ENCODE peak calls at places on chromosomes 12 and 14, in seven cellular contexts. One of them, this sample, is unnamed.

GRCh38 chr14:100955201-100955600 is 51.7 kb upstream of the RTL1 start:
- DNase-seq in transverse colon: no peak
- DNase-seq in vagina: no peak
- DNase-seq in stomach: no peak
- DNase-seq in HepG2: no peak
- DNase-seq in K562: no peak
- DNase-seq in Panc1: no peak
- DNase-seq in this sample: no peak

GRCh38 chr14:64728106-64728505 is 23.9 kb downstream of the PLEKHG3 start:
- DNase-seq in vagina: no peak
- DNase-seq in transverse colon: no peak
- DNase-seq in HepG2: no peak
- DNase-seq in K562: no peak
- DNase-seq in stomach: no peak
- DNase-seq in Panc1: no peak
- DNase-seq in this sample: no peak

GRCh38 chr14:40842816-40843215 is 763.9 kb upstream of the LRFN5 start:
- DNase-seq in HepG2: no peak
- DNase-seq in Panc1: no peak
- DNase-seq in vagina: no peak
- DNase-seq in transverse colon: no peak
- DNase-seq in K562: no peak
- DNase-seq in stomach: no peak
- DNase-seq in this sample: no peak

GRCh38 chr12:123363385-123363742 is 1.3 kb downstream of the SBNO1 start:
- DNase-seq in stomach: no peak
- DNase-seq in K562: no peak
- DNase-seq in HepG2: no peak
- DNase-seq in vagina: no peak
- DNase-seq in transverse colon: no peak
- DNase-seq in Panc1: no peak
- DNase-seq in this sample: no peak

GRCh38 chr14:69043598-69044267 is 64.6 kb upstream of the ACTN1 start:
- DNase-seq in transverse colon: no peak
- DNase-seq in stomach: no peak
- DNase-seq in Panc1: no peak
- DNase-seq in K562: no peak
- DNase-seq in vagina: no peak
- DNase-seq in HepG2: no peak
- DNase-seq in this sample: no peak

GRCh38 chr14:31414190-31414833 is 6.0 kb downstream of the HEATR5A start:
- DNase-seq in vagina: no peak
- DNase-seq in transverse colon: no peak
- DNase-seq in K562: no peak
- DNase-seq in HepG2: peak; percentile 49
- DNase-seq in Panc1: no peak
- DNase-seq in stomach: no peak
- DNase-seq in this sample: no peak

GRCh38 chr14:22547309-22547947 is 41.6 kb downstream of the DAD1 start:
- DNase-seq in transverse colon: no peak
- DNase-seq in vagina: no peak
- DNase-seq in Panc1: no peak
- DNase-seq in stomach: no peak
- DNase-seq in HepG2: no peak
- DNase-seq in K562: no peak
- DNase-seq in this sample: no peak

GRCh38 chr12:109795023-109795422 is 38.2 kb downstream of the TRPV4 start:
- DNase-seq in transverse colon: no peak
- DNase-seq in Panc1: no peak
- DNase-seq in vagina: no peak
- DNase-seq in stomach: no peak
- DNase-seq in K562: no peak
- DNase-seq in HepG2: no peak
- DNase-seq in this sample: no peak

GRCh38 chr12:52667509-52667908 is 12.7 kb downstream of the KRT1 start:
- DNase-seq in K562: peak; percentile 35
- DNase-seq in HepG2: no peak
- DNase-seq in stomach: no peak
- DNase-seq in vagina: no peak
- DNase-seq in Panc1: no peak
- DNase-seq in transverse colon: no peak
- DNase-seq in this sample: no peak

GRCh38 chr14:98819132-98819866 is 452.7 kb downstream of the BCL11B start:
- DNase-seq in Panc1: no peak
- DNase-seq in transverse colon: no peak
- DNase-seq in K562: no peak
- DNase-seq in stomach: no peak
- DNase-seq in HepG2: no peak
- DNase-seq in vagina: no peak
- DNase-seq in this sample: peak; percentile 79

GRCh38 chr14:68364823-68365222 is 428.0 kb downstream of the ZFP36L1 start:
- DNase-seq in transverse colon: no peak
- DNase-seq in HepG2: no peak
- DNase-seq in vagina: no peak
- DNase-seq in Panc1: no peak
- DNase-seq in K562: no peak
- DNase-seq in stomach: no peak
- DNase-seq in this sample: peak; percentile 57

GRCh38 chr12:114711689-114712152 is 27.7 kb upstream of the TBX3 start:
- DNase-seq in vagina: no peak
- DNase-seq in Panc1: no peak
- DNase-seq in stomach: no peak
- DNase-seq in HepG2: no peak
- DNase-seq in K562: no peak
- DNase-seq in transverse colon: no peak
- DNase-seq in this sample: no peak

GRCh38 chr12:24948816-24949722 is at the start of gene BCAT1:
- DNase-seq in transverse colon: peak; percentile 56
- DNase-seq in vagina: no peak
- DNase-seq in stomach: peak; percentile 64
- DNase-seq in Panc1: no peak
- DNase-seq in K562: peak; percentile 75
- DNase-seq in HepG2: peak; percentile 61
- DNase-seq in this sample: peak; percentile 54

GRCh38 chr12:28035483-28035882 is 63.0 kb upstream of the PTHLH start:
- DNase-seq in vagina: no peak
- DNase-seq in K562: peak; percentile 19
- DNase-seq in stomach: no peak
- DNase-seq in HepG2: no peak
- DNase-seq in transverse colon: no peak
- DNase-seq in Panc1: peak; percentile 56
- DNase-seq in this sample: no peak

GRCh38 chr14:20331048-20331613 is 1.9 kb downstream of the CCNB1IP1 start:
- DNase-seq in transverse colon: no peak
- DNase-seq in vagina: no peak
- DNase-seq in stomach: no peak
- DNase-seq in K562: no peak
- DNase-seq in Panc1: no peak
- DNase-seq in HepG2: peak; percentile 23
- DNase-seq in this sample: no peak

GRCh38 chr14:86505808-86506207 is 975.9 kb downstream of the FLRT2 start:
- DNase-seq in transverse colon: no peak
- DNase-seq in HepG2: no peak
- DNase-seq in K562: no peak
- DNase-seq in stomach: no peak
- DNase-seq in vagina: no peak
- DNase-seq in Panc1: no peak
- DNase-seq in this sample: no peak

DNA sequence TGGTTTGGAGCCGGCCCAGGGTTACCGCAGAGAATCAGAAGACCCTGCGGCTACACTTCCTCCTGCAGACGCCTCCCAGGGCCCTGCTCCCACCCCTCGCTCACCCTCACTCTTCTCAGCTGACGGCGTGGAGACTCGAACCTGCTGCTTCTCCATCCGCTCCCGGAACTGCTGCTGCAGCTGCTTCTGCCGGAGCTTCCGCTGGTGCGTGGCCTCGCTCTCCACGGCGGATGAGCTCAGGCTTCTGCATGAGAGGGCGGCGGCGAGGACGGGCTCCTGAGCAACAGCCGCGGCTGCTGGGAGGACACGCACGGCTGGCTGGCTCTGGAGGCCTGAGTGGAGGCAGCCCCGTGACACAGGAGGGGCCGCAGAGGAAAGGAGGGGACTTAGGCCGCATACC is 33.3 kb downstream of the RAD52 start:
- DNase-seq in stomach: no peak
- DNase-seq in vagina: no peak
- DNase-seq in K562: no peak
- DNase-seq in Panc1: no peak
- DNase-seq in transverse colon: peak; percentile 10
- DNase-seq in HepG2: no peak
- DNase-seq in this sample: no peak
- H3K27me3 ChIP-seq in stomach: no peaks in the 10 kb centered on the region
- H3K27me3 ChIP-seq in vagina: no peaks in the 10 kb centered on the region
- H3K27me3 ChIP-seq in K562: no peaks in the 10 kb centered on the region
- H3K27me3 ChIP-seq in Panc1: no peaks in the 10 kb centered on the region
- H3K27me3 ChIP-seq in transverse colon: no peaks in the 10 kb centered on the region
- H3K27me3 ChIP-seq in HepG2: no peaks in the 10 kb centered on the region
- H3K27me3 ChIP-seq in this sample: no peaks in the 10 kb centered on the region

GRCh38 chr12:4787965-4788364 is 67.8 kb downstream of the GALNT8 start:
- DNase-seq in vagina: no peak
- DNase-seq in stomach: no peak
- DNase-seq in transverse colon: no peak
- DNase-seq in K562: no peak
- DNase-seq in Panc1: no peak
- DNase-seq in HepG2: no peak
- DNase-seq in this sample: no peak
- TF ChIP-seq POLR2AphosphoS5 in vagina: no peak
- TF ChIP-seq POLR2AphosphoS5 in stomach: no peak
- TF ChIP-seq POLR2AphosphoS5 in transverse colon: no peak
- TF ChIP-seq POLR2AphosphoS5 in K562: no peak
- TF ChIP-seq POLR2AphosphoS5 in Panc1: no peak
- TF ChIP-seq POLR2AphosphoS5 in HepG2: no peak
- TF ChIP-seq POLR2AphosphoS5 in this sample: no peak

GRCh38 chr14:92353447-92353846 is 30.5 kb downstream of the SLC24A4 start:
- DNase-seq in stomach: no peak
- DNase-seq in vagina: no peak
- DNase-seq in HepG2: no peak
- DNase-seq in transverse colon: no peak
- DNase-seq in K562: no peak
- DNase-seq in Panc1: no peak
- DNase-seq in this sample: no peak
- H3K27me3 ChIP-seq in stomach: no peaks in the 10 kb centered on the region
- H3K27me3 ChIP-seq in vagina: no peaks in the 10 kb centered on the region
- H3K27me3 ChIP-seq in HepG2: peaks cover 3% of the 10 kb centered on the region
- H3K27me3 ChIP-seq in transverse colon: peaks cover 23% of the 10 kb centered on the region
- H3K27me3 ChIP-seq in K562: no peaks in the 10 kb centered on the region
- H3K27me3 ChIP-seq in Panc1: peaks cover 3% of the 10 kb centered on the region
- H3K27me3 ChIP-seq in this sample: no peaks in the 10 kb centered on the region

DNA sequence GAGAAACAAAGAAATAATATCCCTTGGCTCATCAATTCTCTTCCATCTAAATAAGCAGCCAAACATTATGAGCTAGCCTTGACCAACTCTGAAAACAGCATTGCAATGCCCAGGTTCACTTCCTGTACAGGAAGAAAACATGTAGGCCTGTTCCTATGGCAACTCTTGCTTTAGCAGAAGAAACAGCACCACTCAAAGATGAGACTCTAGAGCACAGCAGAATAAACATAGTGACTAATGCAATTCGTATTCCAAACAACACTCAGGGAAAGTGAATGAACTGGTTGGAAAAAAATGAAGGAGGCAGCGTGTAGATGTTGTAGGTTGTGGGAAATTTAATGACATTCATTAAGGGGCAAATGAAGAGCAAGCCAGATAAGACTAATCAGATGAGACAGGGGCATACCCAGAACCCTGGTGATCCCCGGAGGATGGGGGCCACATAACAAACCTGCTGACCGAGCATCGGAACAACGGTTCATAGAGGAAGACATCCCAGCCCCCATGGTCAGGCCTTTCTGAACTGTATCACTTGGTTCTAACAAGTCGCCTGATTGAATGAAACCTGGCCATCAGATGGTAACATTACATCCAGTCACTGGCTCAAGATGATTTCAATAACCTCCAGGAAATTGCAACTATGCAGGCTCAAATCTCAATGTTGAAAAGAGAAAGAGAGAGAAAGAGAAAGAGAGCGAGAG is 9.0 kb downstream of the ARHGDIB start:
- DNase-seq in Panc1: no peak
- DNase-seq in HepG2: peak; percentile 42
- DNase-seq in vagina: no peak
- DNase-seq in K562: no peak
- DNase-seq in transverse colon: peak; percentile 26
- DNase-seq in stomach: no peak
- DNase-seq in this sample: no peak
- TF ChIP-seq POLR2AphosphoS5 in Panc1: no peak
- TF ChIP-seq POLR2AphosphoS5 in HepG2: no peak
- TF ChIP-seq POLR2AphosphoS5 in vagina: no peak
- TF ChIP-seq POLR2AphosphoS5 in K562: no peak
- TF ChIP-seq POLR2AphosphoS5 in transverse colon: peak; percentile 18
- TF ChIP-seq POLR2AphosphoS5 in stomach: no peak
- TF ChIP-seq POLR2AphosphoS5 in this sample: peak; percentile 67

GRCh38 chr14:89504084-89504483 is 87.1 kb upstream of the FOXN3 start:
- DNase-seq in K562: no peak
- DNase-seq in HepG2: no peak
- DNase-seq in stomach: no peak
- DNase-seq in transverse colon: no peak
- DNase-seq in Panc1: no peak
- DNase-seq in vagina: no peak
- DNase-seq in this sample: no peak

GRCh38 chr14:89501381-89501780 is 84.3 kb upstream of the FOXN3 start:
- DNase-seq in vagina: no peak
- DNase-seq in stomach: no peak
- DNase-seq in K562: no peak
- DNase-seq in Panc1: no peak
- DNase-seq in HepG2: no peak
- DNase-seq in transverse colon: no peak
- DNase-seq in this sample: no peak

GRCh38 chr14:89504602-89505320 is 87.7 kb upstream of the FOXN3 start:
- DNase-seq in stomach: no peak
- DNase-seq in HepG2: no peak
- DNase-seq in K562: no peak
- DNase-seq in Panc1: no peak
- DNase-seq in transverse colon: no peak
- DNase-seq in vagina: peak; percentile 25
- DNase-seq in this sample: no peak

GRCh38 chr14:89503458-89503996 is 86.5 kb upstream of the FOXN3 start:
- DNase-seq in HepG2: no peak
- DNase-seq in Panc1: no peak
- DNase-seq in transverse colon: no peak
- DNase-seq in vagina: no peak
- DNase-seq in K562: no peak
- DNase-seq in stomach: no peak
- DNase-seq in this sample: no peak

DNA sequence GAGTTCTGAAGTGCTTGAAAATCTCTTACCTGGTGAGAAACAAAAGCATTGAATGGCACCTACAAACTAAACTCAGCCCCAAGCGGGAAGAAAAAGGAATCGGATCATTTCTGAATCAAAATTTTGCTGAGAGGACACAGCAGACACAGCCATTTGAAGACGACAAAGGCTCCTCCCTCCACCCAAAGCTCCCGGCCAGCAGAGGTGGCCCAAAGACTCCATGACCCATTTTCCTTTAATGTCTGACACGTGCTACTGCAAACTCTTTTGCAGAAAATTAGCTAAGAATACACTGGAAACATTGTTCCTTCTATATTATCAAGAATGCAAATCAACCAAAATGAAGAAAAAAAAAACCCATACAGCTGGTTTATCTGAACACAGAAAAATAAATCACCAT is 85.9 kb upstream of the FOXN3 start:
- DNase-seq in stomach: no peak
- DNase-seq in Panc1: no peak
- DNase-seq in K562: no peak
- DNase-seq in vagina: no peak
- DNase-seq in transverse colon: no peak
- DNase-seq in HepG2: no peak
- DNase-seq in this sample: no peak
- H3K27me3 ChIP-seq in stomach: no peaks in the 10 kb centered on the region
- H3K27me3 ChIP-seq in Panc1: no peaks in the 10 kb centered on the region
- H3K27me3 ChIP-seq in K562: no peaks in the 10 kb centered on the region
- H3K27me3 ChIP-seq in vagina: no peaks in the 10 kb centered on the region
- H3K27me3 ChIP-seq in transverse colon: no peaks in the 10 kb centered on the region
- H3K27me3 ChIP-seq in HepG2: no peaks in the 10 kb centered on the region
- H3K27me3 ChIP-seq in this sample: no peaks in the 10 kb centered on the region

This sample was measured in breast epithelium.